ENCODE peak calls at places on chromosomes 3 and 15, in seven cellular contexts. R is upper lobe of right lung, Y is heart right ventricle, A is mammary epithelial cell, K is cardiac muscle cell, F is IMR-90, M is PC-3. W is an unnamed sample.

GRCh38 chr3:13133471-13133981 is 60.3 kb upstream of the IQSEC1 start:
- DNase-seq in R (peak), Y (no peak), A (no peak), K (no peak), F (no peak), M (no peak), W (peak)

GRCh38 chr15:83854950-83855707 is 201.2 kb downstream of the ADAMTSL3 start:
- DNase-seq in R (no peak), Y (no peak), A (no peak), K (peak), F (peak), M (peak), W (no peak)

GRCh38 chr3:51974277-51974962 is 444 bp upstream of the ABHD14A start:
- DNase-seq in R (peak), Y (peak), A (no peak), K (peak), F (no peak), M (no peak), W (no peak)

GRCh38 chr3:40079845-40080240 is 229.7 kb upstream of the EIF1B start:
- DNase-seq in R (no peak), Y (no peak), A (no peak), K (peak), F (no peak), M (peak), W (no peak)

GRCh38 chr3:112555535-112556170 is 6.1 kb downstream of the ATG3 start:
- DNase-seq in R (no peak), Y (no peak), A (no peak), K (no peak), F (peak), M (peak), W (no peak)

GRCh38 chr15:70879386-70879785 is 12.8 kb downstream of the THAP10 start:
- DNase-seq in R (no peak), Y (no peak), A (no peak), K (peak), F (peak), M (peak), W (no peak)

GRCh38 chr3:104951426-104951825 is 415.3 kb upstream of the ALCAM start:
- DNase-seq in R (no peak), Y (no peak), A (no peak), K (peak), F (peak), M (no peak), W (no peak)

GRCh38 chr3:71978150-71978721 is 193.3 kb upstream of the PROK2 start:
- DNase-seq in R (no peak), Y (no peak), A (no peak), K (no peak), F (no peak), M (no peak), W (no peak)

GRCh38 chr3:88810455-88810854 is 297.0 kb upstream of the EPHA3 start:
- DNase-seq in R (no peak), Y (no peak), A (peak), K (peak), F (peak), M (no peak), W (no peak)

GRCh38 chr3:192080336-192080735 is 619.4 kb downstream of the PYDC2 start:
- DNase-seq in R (no peak), Y (no peak), A (no peak), K (no peak), F (no peak), M (no peak), W (no peak)

GRCh38 chr3:187011915-187012314 is 81.6 kb downstream of the ST6GAL1 start:
- DNase-seq in R (no peak), Y (no peak), A (no peak), K (no peak), F (no peak), M (no peak), W (no peak)
- H3K27ac ChIP-seq in R (peak), Y (no peak), A (no peak), K (no peak), F (no peak), M (no peak), W (no peak)

GRCh38 chr15:47553933-47554332 is 163.4 kb upstream of the SEMA6D start:
- DNase-seq in R (no peak), Y (no peak), A (no peak), K (no peak), F (no peak), M (no peak), W (no peak)

GRCh38 chr15:47548986-47549385 is 168.3 kb upstream of the SEMA6D start:
- DNase-seq in R (no peak), Y (no peak), A (no peak), K (no peak), F (no peak), M (no peak), W (no peak)

GRCh38 chr15:47552978-47553608 is 164.2 kb upstream of the SEMA6D start:
- DNase-seq in R (no peak), Y (no peak), A (no peak), K (no peak), F (no peak), M (no peak), W (no peak)

GRCh38 chr15:47551559-47551958 is 165.7 kb upstream of the SEMA6D start:
- DNase-seq in R (no peak), Y (no peak), A (no peak), K (no peak), F (no peak), M (no peak), W (no peak)

GRCh38 chr15:47551079-47551478 is 166.2 kb upstream of the SEMA6D start:
- DNase-seq in R (no peak), Y (no peak), A (no peak), K (no peak), F (no peak), M (peak), W (no peak)
- TF ChIP-seq CTCF in R (no peak), Y (no peak), A (no peak), K (peak), F (peak), M (peak), W (no peak)

GRCh38 chr15:74790080-74790916 is 8.4 kb downstream of the CSK start:
- DNase-seq in R (peak), Y (peak), A (no peak), K (peak), F (peak), M (no peak), W (peak)
- H3K4me3 ChIP-seq in R (peak), Y (peak), A (no peak), K (no peak), F (no peak), M (no peak), W (no peak)

GRCh38 chr3:165946360-165946759 is 109.1 kb upstream of the BCHE start:
- DNase-seq in R (no peak), Y (no peak), A (no peak), K (no peak), F (no peak), M (no peak), W (no peak)
- H3K27ac ChIP-seq in R (no peak), Y (no peak), A (no peak), K (no peak), F (no peak), M (no peak), W (no peak)

GRCh38 chr3:123745184-123745855 is 138.8 kb downstream of the MYLK start:
- DNase-seq in R (no peak), Y (no peak), A (no peak), K (peak), F (no peak), M (peak), W (no peak)
- TF ChIP-seq CTCF in R (peak), Y (no peak), A (peak), K (peak), F (no peak), M (peak), W (no peak)

GRCh38 chr15:79089331-79089889 is 1.2 kb downstream of the RASGRF1 start:
- DNase-seq in R (peak), Y (no peak), A (no peak), K (no peak), F (no peak), M (no peak), W (no peak)
- H3K4me3 ChIP-seq in R (peak), Y (no peak), A (no peak), K (peak), F (no peak), M (no peak), W (no peak)

DNA sequence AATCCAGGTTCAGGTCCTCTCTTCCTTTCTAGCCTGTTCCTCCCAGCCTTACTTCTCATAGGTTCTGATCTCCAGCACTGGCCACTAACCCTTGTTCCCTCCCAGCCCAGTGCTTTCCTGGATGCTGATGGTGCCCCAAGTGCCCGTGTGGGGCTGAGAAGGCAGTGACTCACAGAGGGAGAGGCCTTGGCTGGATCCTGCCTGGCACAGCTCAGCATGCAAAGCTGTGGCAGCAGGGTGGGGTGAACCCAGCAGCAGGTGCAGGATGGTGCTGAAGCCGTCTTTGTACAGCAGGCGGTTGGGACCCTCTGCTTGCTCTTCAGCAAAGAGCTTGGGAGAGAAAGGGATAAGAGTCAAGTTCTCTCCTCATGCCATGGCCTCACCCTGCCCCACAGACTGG is 7.6 kb downstream of the LPCAT4 start:
- DNase-seq in R (peak), Y (no peak), A (peak), K (no peak), F (no peak), M (peak), W (no peak)
- H3K27ac ChIP-seq in R (no peak), Y (no peak), A (no peak), K (no peak), F (no peak), M (peak), W (no peak)

GRCh38 chr3:144683065-144683464 is 711.4 kb downstream of the DIPK2A start:
- DNase-seq in R (no peak), Y (no peak), A (no peak), K (no peak), F (no peak), M (no peak), W (no peak)

GRCh38 chr3:144692488-144692887 is 720.9 kb downstream of the DIPK2A start:
- DNase-seq in R (no peak), Y (no peak), A (no peak), K (no peak), F (no peak), M (no peak), W (no peak)

GRCh38 chr3:144687862-144688261 is 716.2 kb downstream of the DIPK2A start:
- DNase-seq in R (no peak), Y (no peak), A (peak), K (peak), F (no peak), M (no peak), W (no peak)
- TF ChIP-seq CTCF in R (no peak), Y (no peak), A (peak), K (peak), F (no peak), M (peak), W (no peak)

DNA sequence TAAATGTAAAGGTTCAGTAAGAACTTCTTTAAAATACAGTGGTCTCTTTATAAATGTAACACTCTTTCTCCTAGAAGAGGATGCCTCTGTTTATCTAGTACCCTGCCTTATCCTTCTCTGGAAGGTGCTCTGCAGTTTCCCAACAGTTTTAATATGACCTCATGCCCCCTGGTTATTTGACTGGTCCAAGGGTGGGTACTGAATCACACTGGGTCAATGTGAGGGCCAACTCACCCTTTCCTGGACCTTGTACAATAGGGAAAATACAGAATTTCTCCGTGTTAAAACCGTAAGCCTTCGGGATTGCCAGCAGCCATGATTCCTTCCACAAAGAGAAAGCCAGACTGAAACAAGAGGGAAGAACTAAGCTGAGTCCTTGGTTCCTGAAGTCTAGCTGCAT is 9.2 kb downstream of the DCBLD2 start:
- DNase-seq in R (no peak), Y (no peak), A (no peak), K (no peak), F (no peak), M (no peak), W (no peak)
- H3K4me3 ChIP-seq in R (no peak), Y (no peak), A (no peak), K (no peak), F (no peak), M (peak), W (no peak)

W was measured in sigmoid colon.